ENCODE peak calls at places on chromosomes 7 and 10, in nine cellular contexts. X, Q, O, I, E, J, P, Z and L are unnamed samples. For H3K4me1, the result is how much of the 10 kb centered on the place peaks cover.

GRCh38 chr10:97256356-97256755 is 36.1 kb downstream of the ARHGAP19 start:
- DNase-seq in Q (no peak), I (no peak), O (no peak), X (no peak), E (no peak), P (no peak), Z (no peak), J (no peak), L (no peak)

GRCh38 chr7:86643478-86644281 is at the start of gene GRM3:
- DNase-seq in J (no peak), I (no peak), X (no peak), O (no peak), Q (no peak), P (peak), E (peak), Z (no peak), L (peak)

GRCh38 chr10:96548589-96548988 is 34.9 kb upstream of the TLL2 start:
- DNase-seq in X (no peak), Z (no peak), O (no peak), J (no peak), E (no peak), Q (no peak), P (peak), I (peak), L (no peak)

GRCh38 chr10:76981251-76981650 is 656.4 kb downstream of the KCNMA1 start:
- DNase-seq in X (no peak), E (no peak), J (no peak), I (no peak), Q (no peak), P (no peak), O (no peak), Z (no peak), L (no peak)

GRCh38 chr7:106767498-106768323 is 97.4 kb upstream of the PIK3CG start:
- DNase-seq in X (no peak), E (no peak), I (no peak), P (no peak), J (no peak), O (peak), Z (no peak), Q (peak), L (no peak)

GRCh38 chr10:132714096-132714721 is 71.7 kb downstream of the NKX6-2 start:
- DNase-seq in X (no peak), Z (peak), J (no peak), P (peak), E (peak), O (no peak), I (peak), Q (no peak), L (peak)

GRCh38 chr10:131018886-131019500 is 292.5 kb downstream of the TCERG1L start:
- DNase-seq in Q (no peak), O (no peak), E (no peak), Z (peak), P (no peak), I (no peak), J (no peak), X (no peak), L (no peak)

GRCh38 chr7:133389727-133390126 is 136.8 kb downstream of the EXOC4 start:
- DNase-seq in Q (no peak), Z (no peak), J (no peak), O (no peak), I (no peak), P (no peak), E (no peak), X (no peak), L (no peak)

GRCh38 chr10:60549686-60550085 is 160.0 kb upstream of the ANK3 start:
- DNase-seq in X (no peak), O (peak), J (peak), E (no peak), Q (peak), I (no peak), P (no peak), Z (no peak), L (no peak)

GRCh38 chr10:60310746-60311145 is 78.9 kb downstream of the ANK3 start:
- DNase-seq in I (no peak), J (no peak), Q (no peak), P (no peak), X (no peak), E (no peak), O (no peak), Z (no peak), L (no peak)

GRCh38 chr10:99329238-99329890 is at the start of gene CNNM1:
- DNase-seq in X (no peak), O (no peak), Q (peak), P (no peak), Z (peak), E (peak), J (peak), I (no peak), L (peak)

GRCh38 chr7:31023877-31024276 is 28.2 kb upstream of the ADCYAP1R1 start:
- DNase-seq in J (no peak), E (no peak), Q (no peak), P (no peak), X (no peak), Z (peak), O (peak), I (no peak), L (no peak)

GRCh38 chr7:85177316-85177715 is 9.5 kb downstream of the SEMA3D start:
- DNase-seq in J (no peak), X (no peak), Z (no peak), O (no peak), Q (no peak), P (no peak), E (no peak), I (no peak), L (no peak)

GRCh38 chr7:70775570-70776156 is 356.3 kb upstream of the GALNT17 start:
- DNase-seq in X (no peak), O (peak), Z (no peak), J (no peak), E (no peak), Q (peak), I (no peak), P (no peak), L (no peak)
- TF ChIP-seq CTCF in X (no peak), O (peak), Z (no peak), J (no peak), E (no peak), Q (no peak), I (no peak), P (no peak), L (peak)

DNA sequence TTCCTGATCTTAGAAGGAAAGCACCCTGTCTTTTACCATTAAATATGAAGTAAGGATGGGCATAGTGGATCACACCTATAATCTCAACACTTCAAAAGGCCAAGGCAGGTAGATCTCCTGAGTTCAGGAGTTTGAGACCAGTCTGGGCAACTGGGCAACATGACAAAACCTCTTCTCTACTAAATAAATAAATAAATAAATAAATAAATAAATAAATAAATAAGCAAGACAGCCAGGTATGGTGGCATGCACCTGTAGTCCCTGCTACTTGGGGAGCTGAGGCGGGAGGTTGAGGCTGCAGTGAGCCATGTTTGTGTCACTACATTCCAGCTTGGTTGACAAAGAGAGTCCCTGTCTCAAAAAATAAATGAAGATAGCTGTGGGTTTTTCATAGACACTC is 313.1 kb downstream of the RPS24 start:
- DNase-seq in E (no peak), P (no peak), O (no peak), X (no peak), Q (no peak), J (no peak), I (no peak), Z (peak), L (no peak)
- H3K4me1 ChIP-seq in E (under half), P (under half), O (under half), X (under half), Q (under half), J (under half), I (under half), Z (under half), L (under half)

DNA sequence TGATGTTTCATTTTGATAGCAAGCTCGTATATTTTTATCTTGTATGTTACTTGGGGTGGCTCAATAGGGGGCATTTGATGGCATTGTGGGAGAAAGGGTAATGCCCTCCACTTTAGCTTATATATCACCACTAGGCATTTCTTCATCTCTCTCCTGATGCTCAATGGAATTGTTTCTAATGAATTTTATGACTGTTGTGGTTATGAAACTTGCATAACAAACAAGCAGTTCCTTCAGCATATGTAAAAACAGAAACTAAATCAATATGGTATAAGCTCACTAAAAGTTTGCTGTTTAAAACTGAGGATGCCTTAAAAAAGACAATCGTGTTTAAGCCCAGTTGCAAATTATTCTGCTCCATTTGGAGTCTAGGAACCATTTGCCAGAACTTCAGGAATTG is 75.5 kb downstream of the CDK14 start:
- DNase-seq in X (no peak), Q (no peak), O (no peak), E (no peak), I (no peak), P (no peak), Z (no peak), J (no peak), L (no peak)
- TF ChIP-seq CTCF in X (no peak), Q (no peak), O (no peak), E (no peak), I (no peak), P (no peak), Z (no peak), J (no peak), L (no peak)

DNA sequence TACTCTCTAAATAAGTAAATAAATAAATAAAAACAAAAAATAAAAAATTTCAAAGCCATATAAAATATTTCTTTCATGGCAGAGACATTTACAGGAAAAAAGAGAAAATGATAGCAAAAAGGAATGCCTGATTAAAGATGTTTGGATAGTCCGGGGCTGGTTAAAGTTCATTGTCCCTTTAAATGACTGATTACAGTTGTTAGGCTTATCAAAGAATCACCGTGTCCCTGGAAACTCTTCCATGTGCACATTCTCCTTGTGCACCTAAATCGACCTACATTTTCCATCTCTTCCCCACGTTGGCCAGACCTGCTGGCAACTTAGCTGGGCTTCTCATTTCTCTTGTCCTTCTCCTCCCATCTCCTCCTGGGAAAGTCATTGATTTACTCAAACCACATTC is 69.1 kb downstream of the ABCB5 start:
- DNase-seq in Z (no peak), J (no peak), P (no peak), I (no peak), X (no peak), E (no peak), O (no peak), Q (no peak), L (no peak)
- H3K4me1 ChIP-seq in Z (under half), J (under half), P (under half), I (under half), X (under half), E (under half), O (under half), Q (under half), L (under half)

GRCh38 chr10:114301951-114302710 is 63.1 kb downstream of the VWA2 start:
- DNase-seq in P (no peak), E (no peak), I (peak), Z (peak), Q (no peak), O (no peak), X (no peak), J (peak), L (no peak)
- TF ChIP-seq CTCF in P (no peak), E (no peak), I (no peak), Z (no peak), Q (no peak), O (no peak), X (no peak), J (no peak), L (no peak)